ENCODE peak calls at places on chromosome 10, in seven cellular contexts. One of them, this sample, is unnamed.

GRCh38 chr10:122286872-122287271 is 15.8 kb downstream of the BTBD16 start:
- DNase-seq in A172: peak; percentile 73
- DNase-seq in fibroblast of the conjunctiva: peak; percentile 38
- DNase-seq in hypothalamus: peak; percentile 25
- DNase-seq in stimulated activated CD4-positive, alpha-beta T cell treated with anti-CD3 and anti-CD28 coated beads, TNF-alpha, amount 100 ng/mL, for 1 hour: no peak
- DNase-seq in M059J: peak; percentile 83
- DNase-seq in astrocyte of the spinal cord: peak; percentile 94
- DNase-seq in this sample: peak; percentile 92

GRCh38 chr10:88731296-88731695 is 25.2 kb downstream of the LIPK start:
- DNase-seq in A172: no peak
- DNase-seq in fibroblast of the conjunctiva: no peak
- DNase-seq in hypothalamus: no peak
- DNase-seq in stimulated activated CD4-positive, alpha-beta T cell treated with anti-CD3 and anti-CD28 coated beads, TNF-alpha, amount 100 ng/mL, for 1 hour: no peak
- DNase-seq in M059J: no peak
- DNase-seq in astrocyte of the spinal cord: no peak
- DNase-seq in this sample: no peak

GRCh38 chr10:99709480-99710229 is 22.3 kb downstream of the COX15 start:
- DNase-seq in A172: peak; percentile 55
- DNase-seq in fibroblast of the conjunctiva: no peak
- DNase-seq in hypothalamus: no peak
- DNase-seq in stimulated activated CD4-positive, alpha-beta T cell treated with anti-CD3 and anti-CD28 coated beads, TNF-alpha, amount 100 ng/mL, for 1 hour: no peak
- DNase-seq in M059J: no peak
- DNase-seq in astrocyte of the spinal cord: peak; percentile 20
- DNase-seq in this sample: no peak

GRCh38 chr10:122495406-122496340 is 34.3 kb downstream of the HTRA1 start:
- DNase-seq in A172: no peak
- DNase-seq in fibroblast of the conjunctiva: peak; percentile 71
- DNase-seq in hypothalamus: no peak
- DNase-seq in stimulated activated CD4-positive, alpha-beta T cell treated with anti-CD3 and anti-CD28 coated beads, TNF-alpha, amount 100 ng/mL, for 1 hour: no peak
- DNase-seq in M059J: peak; percentile 75
- DNase-seq in astrocyte of the spinal cord: peak; percentile 62
- DNase-seq in this sample: no peak

GRCh38 chr10:62011558-62011957 is 110.1 kb downstream of the ARID5B start:
- DNase-seq in A172: no peak
- DNase-seq in fibroblast of the conjunctiva: no peak
- DNase-seq in hypothalamus: no peak
- DNase-seq in stimulated activated CD4-positive, alpha-beta T cell treated with anti-CD3 and anti-CD28 coated beads, TNF-alpha, amount 100 ng/mL, for 1 hour: no peak
- DNase-seq in M059J: no peak
- DNase-seq in astrocyte of the spinal cord: no peak
- DNase-seq in this sample: no peak

GRCh38 chr10:67282871-67283270 is 357.0 kb downstream of the LRRTM3 start:
- DNase-seq in A172: no peak
- DNase-seq in fibroblast of the conjunctiva: no peak
- DNase-seq in hypothalamus: no peak
- DNase-seq in stimulated activated CD4-positive, alpha-beta T cell treated with anti-CD3 and anti-CD28 coated beads, TNF-alpha, amount 100 ng/mL, for 1 hour: no peak
- DNase-seq in M059J: no peak
- DNase-seq in astrocyte of the spinal cord: no peak
- DNase-seq in this sample: no peak

GRCh38 chr10:944034-944831 is 12.7 kb upstream of the LARP4B start:
- DNase-seq in A172: peak; percentile 39
- DNase-seq in fibroblast of the conjunctiva: peak; percentile 37
- DNase-seq in hypothalamus: no peak
- DNase-seq in stimulated activated CD4-positive, alpha-beta T cell treated with anti-CD3 and anti-CD28 coated beads, TNF-alpha, amount 100 ng/mL, for 1 hour: no peak
- DNase-seq in M059J: peak; percentile 20
- DNase-seq in astrocyte of the spinal cord: peak; percentile 21
- DNase-seq in this sample: peak; percentile 50

GRCh38 chr10:131736321-131736980 is 164.4 kb upstream of the PPP2R2D start:
- DNase-seq in A172: no peak
- DNase-seq in fibroblast of the conjunctiva: no peak
- DNase-seq in hypothalamus: no peak
- DNase-seq in stimulated activated CD4-positive, alpha-beta T cell treated with anti-CD3 and anti-CD28 coated beads, TNF-alpha, amount 100 ng/mL, for 1 hour: no peak
- DNase-seq in M059J: no peak
- DNase-seq in astrocyte of the spinal cord: no peak
- DNase-seq in this sample: no peak

GRCh38 chr10:120251821-120252220 is 205.2 kb upstream of the PLPP4 start:
- DNase-seq in A172: no peak
- DNase-seq in fibroblast of the conjunctiva: no peak
- DNase-seq in hypothalamus: no peak
- DNase-seq in stimulated activated CD4-positive, alpha-beta T cell treated with anti-CD3 and anti-CD28 coated beads, TNF-alpha, amount 100 ng/mL, for 1 hour: no peak
- DNase-seq in M059J: no peak
- DNase-seq in astrocyte of the spinal cord: no peak
- DNase-seq in this sample: no peak

GRCh38 chr10:6409982-6410694 is 169.9 kb downstream of the PRKCQ start:
- DNase-seq in A172: peak; percentile 29
- DNase-seq in fibroblast of the conjunctiva: no peak
- DNase-seq in hypothalamus: no peak
- DNase-seq in stimulated activated CD4-positive, alpha-beta T cell treated with anti-CD3 and anti-CD28 coated beads, TNF-alpha, amount 100 ng/mL, for 1 hour: no peak
- DNase-seq in M059J: peak; percentile 44
- DNase-seq in astrocyte of the spinal cord: peak; percentile 57
- DNase-seq in this sample: no peak

GRCh38 chr10:93221171-93221496 is 147.4 kb downstream of the CYP26A1 start:
- DNase-seq in A172: no peak
- DNase-seq in fibroblast of the conjunctiva: no peak
- DNase-seq in hypothalamus: no peak
- DNase-seq in stimulated activated CD4-positive, alpha-beta T cell treated with anti-CD3 and anti-CD28 coated beads, TNF-alpha, amount 100 ng/mL, for 1 hour: no peak
- DNase-seq in M059J: no peak
- DNase-seq in astrocyte of the spinal cord: no peak
- DNase-seq in this sample: no peak

GRCh38 chr10:61634711-61635110 is 28.0 kb upstream of the CABCOCO1 start:
- DNase-seq in A172: peak; percentile 45
- DNase-seq in fibroblast of the conjunctiva: no peak
- DNase-seq in hypothalamus: no peak
- DNase-seq in stimulated activated CD4-positive, alpha-beta T cell treated with anti-CD3 and anti-CD28 coated beads, TNF-alpha, amount 100 ng/mL, for 1 hour: no peak
- DNase-seq in M059J: peak; percentile 83
- DNase-seq in astrocyte of the spinal cord: peak; percentile 63
- DNase-seq in this sample: no peak

GRCh38 chr10:46552526-46553237 is 3.8 kb downstream of the GPRIN2 start:
- DNase-seq in A172: no peak
- DNase-seq in fibroblast of the conjunctiva: no peak
- DNase-seq in hypothalamus: no peak
- DNase-seq in stimulated activated CD4-positive, alpha-beta T cell treated with anti-CD3 and anti-CD28 coated beads, TNF-alpha, amount 100 ng/mL, for 1 hour: no peak
- DNase-seq in M059J: no peak
- DNase-seq in astrocyte of the spinal cord: no peak
- DNase-seq in this sample: no peak

GRCh38 chr10:95524358-95525032 is 36.7 kb downstream of the SORBS1 start:
- DNase-seq in A172: no peak
- DNase-seq in fibroblast of the conjunctiva: no peak
- DNase-seq in hypothalamus: no peak
- DNase-seq in stimulated activated CD4-positive, alpha-beta T cell treated with anti-CD3 and anti-CD28 coated beads, TNF-alpha, amount 100 ng/mL, for 1 hour: no peak
- DNase-seq in M059J: no peak
- DNase-seq in astrocyte of the spinal cord: no peak
- DNase-seq in this sample: no peak

GRCh38 chr10:110876000-110876399 is 4.3 kb downstream of the PDCD4 start:
- DNase-seq in A172: no peak
- DNase-seq in fibroblast of the conjunctiva: no peak
- DNase-seq in hypothalamus: no peak
- DNase-seq in stimulated activated CD4-positive, alpha-beta T cell treated with anti-CD3 and anti-CD28 coated beads, TNF-alpha, amount 100 ng/mL, for 1 hour: no peak
- DNase-seq in M059J: no peak
- DNase-seq in astrocyte of the spinal cord: no peak
- DNase-seq in this sample: no peak

GRCh38 chr10:70528726-70529362 is 50.3 kb downstream of the PALD1 start:
- DNase-seq in A172: peak; percentile 61
- DNase-seq in fibroblast of the conjunctiva: peak; percentile 17
- DNase-seq in hypothalamus: no peak
- DNase-seq in stimulated activated CD4-positive, alpha-beta T cell treated with anti-CD3 and anti-CD28 coated beads, TNF-alpha, amount 100 ng/mL, for 1 hour: no peak
- DNase-seq in M059J: peak; percentile 58
- DNase-seq in astrocyte of the spinal cord: peak; percentile 42
- DNase-seq in this sample: peak; percentile 67

GRCh38 chr10:24603333-24603732 is 120.4 kb downstream of the ARHGAP21 start:
- DNase-seq in A172: peak; percentile 78
- DNase-seq in fibroblast of the conjunctiva: no peak
- DNase-seq in hypothalamus: no peak
- DNase-seq in stimulated activated CD4-positive, alpha-beta T cell treated with anti-CD3 and anti-CD28 coated beads, TNF-alpha, amount 100 ng/mL, for 1 hour: no peak
- DNase-seq in M059J: peak; percentile 61
- DNase-seq in astrocyte of the spinal cord: peak; percentile 61
- DNase-seq in this sample: peak; percentile 83